ENCODE peak calls at places on chromosome 19, in seven cellular contexts. F, N, D, C, P, W and A are unnamed samples.
A peak's percentile ranks its signal among the peaks of the same experiment; 100 is the strongest.

GRCh38 chr19:12666305-12667048 is at the start of the genes MAN2B1 and WDR83:
- DNase-seq in F (peak; percentile 75), N (peak; percentile 73), D (peak; percentile 69), C (peak; percentile 95), P (peak; percentile 48), W (peak; percentile 76), A (no peak)

GRCh38 chr19:54203151-54203611 is 2.5 kb downstream of the RPS9 start:
- DNase-seq in F (no peak), N (no peak), D (no peak), C (no peak), P (no peak), W (no peak), A (no peak)

GRCh38 chr19:30718728-30719127 is 346.5 kb downstream of the ZNF536 start:
- DNase-seq in F (no peak), N (no peak), D (no peak), C (no peak), P (no peak), W (no peak), A (no peak)

GRCh38 chr19:13557756-13558398 is 51.6 kb upstream of the CACNA1A start:
- DNase-seq in F (no peak), N (no peak), D (no peak), C (no peak), P (no peak), W (no peak), A (no peak)

GRCh38 chr19:49135686-49136085 is 16.3 kb downstream of the PPFIA3 start:
- DNase-seq in F (no peak), N (no peak), D (no peak), C (no peak), P (no peak), W (no peak), A (no peak)

GRCh38 chr19:38433268-38433733 is at the start of gene RYR1:
- DNase-seq in F (no peak), N (no peak), D (peak; percentile 26), C (peak; percentile 89), P (no peak), W (peak; percentile 57), A (no peak)

GRCh38 chr19:6249296-6249695 is 30.5 kb downstream of the MLLT1 start:
- DNase-seq in F (no peak), N (no peak), D (no peak), C (no peak), P (no peak), W (no peak), A (no peak)

GRCh38 chr19:32543107-32543900 is 37.7 kb upstream of the PDCD5 start:
- DNase-seq in F (no peak), N (no peak), D (no peak), C (no peak), P (peak; percentile 21), W (no peak), A (no peak)

GRCh38 chr19:46975011-46975917 is 44.4 kb upstream of the NPAS1 start:
- DNase-seq in F (no peak), N (no peak), D (no peak), C (no peak), P (no peak), W (no peak), A (no peak)

GRCh38 chr19:50535672-50536071 is 22.0 kb upstream of the ASPDH start:
- DNase-seq in F (no peak), N (no peak), D (no peak), C (no peak), P (no peak), W (no peak), A (no peak)

GRCh38 chr19:48510421-48511268 is 990 bp downstream of the LMTK3 start:
- DNase-seq in F (no peak), N (peak; percentile 61), D (peak; percentile 64), C (peak; percentile 68), P (no peak), W (peak; percentile 90), A (no peak)

GRCh38 chr19:44927746-44928145 is 13.3 kb downstream of the APOC1 start:
- DNase-seq in F (no peak), N (no peak), D (no peak), C (no peak), P (peak; percentile 77), W (no peak), A (no peak)

GRCh38 chr19:14505488-14506239 is 9.7 kb upstream of the GIPC1 start:
- DNase-seq in F (no peak), N (peak; percentile 47), D (no peak), C (peak; percentile 82), P (no peak), W (peak; percentile 44), A (no peak)

GRCh38 chr19:45767410-45767880 is 1.6 kb downstream of the SIX5 start:
- DNase-seq in F (no peak), N (no peak), D (no peak), C (no peak), P (peak; percentile 81), W (no peak), A (no peak)

GRCh38 chr19:5318306-5318705 is 22.3 kb downstream of the PTPRS start:
- DNase-seq in F (no peak), N (no peak), D (no peak), C (no peak), P (no peak), W (no peak), A (no peak)

GRCh38 chr19:58261600-58261967 is 17.2 kb upstream of the ZNF8 start:
- DNase-seq in F (no peak), N (no peak), D (no peak), C (no peak), P (no peak), W (no peak), A (no peak)

GRCh38 chr19:53511933-53512374 is 26.0 kb upstream of the ZNF331 start:
- DNase-seq in F (peak; percentile 16), N (no peak), D (no peak), C (peak; percentile 65), P (peak; percentile 34), W (peak; percentile 47), A (no peak)

GRCh38 chr19:43699506-43700367 is 16.1 kb upstream of the IRGC start:
- DNase-seq in F (no peak), N (no peak), D (no peak), C (no peak), P (no peak), W (peak; percentile 25), A (no peak)

GRCh38 chr19:7694499-7694898 is 7.4 kb downstream of the FCER2 start:
- DNase-seq in F (no peak), N (no peak), D (no peak), C (no peak), P (no peak), W (no peak), A (no peak)

GRCh38 chr19:47210689-47211316 is 20.2 kb downstream of the BBC3 start:
- DNase-seq in F (peak; percentile 24), N (peak; percentile 72), D (peak; percentile 20), C (peak; percentile 77), P (peak; percentile 67), W (peak; percentile 72), A (no peak)